ENCODE peak calls at places on chromosomes 7 and 10, in eight cellular contexts. W is K562, A is GM12878, C is PC-9, T is fibroblast of lung, X is AG04450, M is WERI-Rb-1, U is upper lobe of right lung. N is an unnamed sample.

GRCh38 chr10:61503051-61503450 is 49.9 kb upstream of the TMEM26 start:
- DNase-seq in T (peak; percentile 62), A (no peak), U (no peak), C (no peak), M (no peak), W (no peak), X (no peak), N (peak; percentile 1)

GRCh38 chr7:75994388-75995051 is at the start of gene TMEM120A:
- DNase-seq in X (peak; percentile 70), U (peak; percentile 98), T (peak; percentile 89), W (peak; percentile 97), C (peak; percentile 98), M (peak; percentile 96), A (peak; percentile 49), N (peak; percentile 99)

GRCh38 chr7:28862876-28863275 is 95.3 kb downstream of the TRIL start:
- DNase-seq in T (peak; percentile 71), U (no peak), C (no peak), A (no peak), W (no peak), X (no peak), M (no peak), N (no peak)

GRCh38 chr10:111303887-111304286 is 227.1 kb downstream of the ADRA2A start:
- DNase-seq in X (no peak), M (no peak), A (no peak), U (no peak), W (no peak), C (no peak), T (peak; percentile 2), N (no peak)

GRCh38 chr7:105011771-105012502 is 2.1 kb upstream of the KMT2E start:
- DNase-seq in U (no peak), X (no peak), C (no peak), T (no peak), A (no peak), W (peak; percentile 61), M (no peak), N (no peak)

GRCh38 chr7:141748401-141748800 is 10.2 kb downstream of the SSBP1 start:
- DNase-seq in A (no peak), X (no peak), U (no peak), M (no peak), T (peak; percentile 57), C (no peak), W (no peak), N (no peak)

GRCh38 chr10:103120977-103121735 is 71.9 kb downstream of the NT5C2 start:
- DNase-seq in A (no peak), W (no peak), M (no peak), T (no peak), X (no peak), C (no peak), U (no peak), N (no peak)

GRCh38 chr10:77844713-77845454 is 81.7 kb downstream of the DLG5 start:
- DNase-seq in A (no peak), W (no peak), T (peak; percentile 91), M (no peak), U (no peak), C (peak; percentile 87), X (peak; percentile 60), N (peak; percentile 95)

DNA sequence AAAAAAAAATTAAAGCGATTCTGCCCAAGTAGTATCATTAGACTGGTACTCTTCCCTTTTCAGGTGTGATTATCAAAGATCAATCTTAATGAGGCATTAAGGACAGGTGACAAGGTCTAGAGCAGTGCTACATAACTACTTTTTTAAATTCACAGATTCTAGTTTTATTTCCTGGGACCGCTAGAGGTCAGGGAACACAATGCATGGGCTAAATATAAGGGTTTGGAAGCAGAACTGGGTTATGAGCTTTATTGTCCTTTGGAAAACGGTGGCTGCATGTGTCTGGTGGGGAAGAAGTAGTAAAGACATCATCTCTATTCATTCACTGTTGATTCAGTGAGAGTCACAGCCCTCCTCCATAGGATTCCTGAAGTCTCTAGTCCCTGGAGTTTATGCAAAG is 329.8 kb upstream of the LRGUK start:
- DNase-seq in A (no peak), C (no peak), T (no peak), W (no peak), X (no peak), U (no peak), M (no peak), N (no peak)
- TF ChIP-seq CTCF in A (no peak), C (no peak), T (no peak), W (no peak), X (no peak), U (no peak), M (no peak), N (no peak)

GRCh38 chr7:95589766-95590165 is 6.5 kb downstream of the PDK4 start:
- DNase-seq in C (no peak), T (no peak), U (no peak), X (no peak), M (no peak), W (no peak), A (no peak), N (no peak)
- H3K27ac ChIP-seq in C (no peak overlapping the region), T (no peak overlapping the region), U (no peak overlapping the region), X (no peak overlapping the region), M (no peak overlapping the region), W (no peak overlapping the region), A (no peak overlapping the region), N (no peak overlapping the region)

GRCh38 chr10:99916776-99917175 is 93.0 kb downstream of the DNMBP start:
- DNase-seq in A (no peak), T (no peak), X (no peak), U (no peak), W (no peak), M (no peak), C (no peak), N (no peak)
- TF ChIP-seq CTCF in A (no peak), T (no peak), X (no peak), U (no peak), W (no peak), M (no peak), C (no peak), N (no peak)

DNA sequence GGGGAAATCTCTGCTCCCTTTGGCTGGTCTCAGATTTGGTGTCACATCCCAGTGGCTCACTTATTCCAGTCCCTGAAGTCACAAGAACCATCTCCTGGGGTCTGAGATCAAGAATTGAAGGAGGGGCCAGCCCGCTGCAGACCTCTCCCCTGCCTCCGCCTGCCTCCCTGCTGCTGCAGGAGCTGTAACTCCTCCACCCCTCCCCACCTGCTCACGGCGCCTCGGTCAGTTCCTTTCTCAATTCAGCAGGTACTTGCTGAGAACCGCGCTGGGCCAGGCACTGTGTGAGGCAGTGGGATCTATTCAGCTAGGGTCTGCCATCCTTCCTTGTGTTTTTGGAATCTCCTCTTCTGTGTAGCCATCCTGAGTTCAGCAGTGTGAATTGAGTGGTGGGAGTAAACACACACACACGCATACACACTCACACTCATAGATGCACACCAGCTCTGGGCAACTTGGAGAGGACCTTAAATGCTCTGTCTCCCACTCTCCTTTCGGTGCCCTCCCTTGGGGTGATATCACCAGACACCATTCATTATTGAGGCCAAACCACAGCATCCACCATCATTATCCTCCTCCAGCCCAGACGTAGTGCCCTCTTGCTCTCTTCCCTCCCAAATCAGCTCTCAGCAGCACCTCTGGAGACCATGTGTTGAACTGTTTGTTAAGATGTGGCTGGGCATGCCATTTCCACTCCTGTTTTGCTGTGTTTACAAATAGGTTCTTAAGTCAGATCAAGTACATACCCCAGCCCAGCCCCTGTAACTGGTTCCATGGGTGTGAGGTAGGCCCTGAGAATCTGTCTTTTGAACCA is 22.0 kb upstream of the ANKRD2 start:
- DNase-seq in X (no peak), W (no peak), M (peak; percentile 63), C (no peak), A (no peak), U (no peak), T (no peak), N (no peak)
- H3K27ac ChIP-seq in X (no peak overlapping the region), W (no peak overlapping the region), M (peak overlapping the region; percentile 98), C (no peak overlapping the region), A (no peak overlapping the region), U (no peak overlapping the region), T (no peak overlapping the region), N (peak overlapping the region; percentile 88)

GRCh38 chr10:21518629-21519321 is 6.7 kb downstream of the SKIDA1 start:
- DNase-seq in X (no peak), M (no peak), U (no peak), C (no peak), W (no peak), T (peak; percentile 76), A (no peak), N (no peak)

GRCh38 chr10:21515581-21516269 is 9.8 kb downstream of the SKIDA1 start:
- DNase-seq in A (no peak), M (no peak), T (peak; percentile 48), U (no peak), C (no peak), X (no peak), W (no peak), N (no peak)

GRCh38 chr10:21517983-21518628 is 7.4 kb downstream of the SKIDA1 start:
- DNase-seq in W (no peak), U (no peak), A (no peak), T (peak; percentile 79), M (no peak), X (no peak), C (no peak), N (no peak)

GRCh38 chr10:21516270-21517131 is 9.0 kb downstream of the SKIDA1 start:
- DNase-seq in U (peak; percentile 84), A (no peak), C (peak; percentile 52), X (no peak), T (peak; percentile 78), W (peak; percentile 73), M (peak; percentile 33), N (peak; percentile 38)

DNA sequence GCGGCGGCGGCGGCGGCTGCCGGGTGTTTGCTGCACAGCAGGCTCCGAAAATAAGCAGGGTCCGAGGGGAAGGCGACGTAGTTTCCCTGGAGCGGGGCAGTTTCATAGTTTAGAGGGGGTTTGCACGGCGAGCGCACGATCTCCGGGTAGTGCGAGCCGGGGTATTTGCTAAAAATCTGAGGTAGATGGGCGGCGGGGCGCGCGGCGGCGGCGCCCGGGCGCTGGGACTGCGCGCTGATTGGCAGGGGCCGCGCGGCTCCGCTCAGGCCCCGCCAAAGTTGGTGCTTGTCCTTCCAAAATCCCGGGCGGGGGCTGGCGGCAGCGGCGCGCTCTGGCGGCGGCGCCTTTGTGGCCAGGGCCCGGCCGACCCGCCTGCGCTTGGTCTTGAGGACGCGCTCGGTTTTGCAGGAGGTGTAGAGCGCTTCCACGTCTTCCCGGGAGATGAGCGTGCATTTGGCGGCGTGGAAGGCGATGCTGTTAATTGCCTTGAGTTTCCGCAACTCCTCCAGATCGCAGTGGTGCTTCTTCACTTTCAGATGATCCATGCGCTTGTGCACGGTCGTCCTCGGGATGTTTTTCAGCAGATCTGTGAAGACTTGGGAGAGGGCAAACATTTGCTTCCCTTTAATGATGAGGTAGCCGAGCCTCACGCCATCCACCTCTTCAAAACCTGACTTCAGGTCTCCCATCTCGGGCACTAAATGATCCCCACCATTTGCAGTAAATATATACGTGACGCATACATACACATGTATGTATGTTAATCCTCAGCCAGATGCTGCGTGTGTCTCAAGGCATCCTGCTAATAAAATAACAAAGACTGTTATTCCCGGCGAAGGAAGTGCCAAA is 8.1 kb downstream of the SKIDA1 start:
- DNase-seq in W (peak; percentile 76), U (peak; percentile 82), A (no peak), T (peak; percentile 70), M (no peak), X (no peak), C (peak; percentile 54), N (peak; percentile 41)
- TF ChIP-seq CTCF in W (no peak), U (no peak), A (no peak), T (no peak), M (no peak), X (no peak), C (no peak), N (no peak)

GRCh38 chr7:7688956-7689355 is 29.5 kb downstream of the RPA3 start:
- DNase-seq in W (no peak), U (no peak), T (no peak), M (no peak), A (no peak), X (no peak), C (no peak), N (no peak)
- H3K27ac ChIP-seq in W (no peak overlapping the region), U (no peak overlapping the region), T (no peak overlapping the region), M (no peak overlapping the region), A (no peak overlapping the region), X (no peak overlapping the region), C (no peak overlapping the region), N (no peak overlapping the region)

GRCh38 chr10:65949543-65949942 is 976.3 kb upstream of the LRRTM3 start:
- DNase-seq in A (no peak), X (no peak), U (no peak), W (no peak), C (no peak), T (no peak), M (no peak), N (no peak)
- TF ChIP-seq CTCF in A (no peak), X (no peak), U (no peak), W (no peak), C (no peak), T (no peak), M (no peak), N (no peak)